ENCODE peak calls at places on chromosomes 1 and 21, in nine cellular contexts. O is right cardiac atrium, K is ovary, U is sigmoid colon, N is testis, W is Panc1, J is aorta, X is HCT116, C is cardiac muscle cell. P is an unnamed sample. For H3K4me1, the result is how much of the 10 kb centered on the place peaks cover.

GRCh38 chr1:232621050-232621449 is 8.9 kb downstream of the SIPA1L2 start:
- DNase-seq in U (no peak), X (no peak), J (no peak), O (no peak), K (no peak), N (no peak), W (no peak), C (no peak), P (no peak)

GRCh38 chr1:74937176-74937575 is 197.0 kb upstream of the LHX8 start:
- DNase-seq in U (no peak), X (no peak), J (no peak), W (no peak), C (peak), O (no peak), N (no peak), K (no peak), P (no peak)

GRCh38 chr1:29259802-29260441 is 23.6 kb downstream of the PTPRU start:
- DNase-seq in O (peak), X (no peak), K (peak), N (peak), J (peak), C (peak), U (peak), W (no peak), P (peak)

GRCh38 chr1:223177681-223178080 is 34.6 kb upstream of the TLR5 start:
- DNase-seq in U (no peak), K (no peak), C (peak), N (peak), X (no peak), J (no peak), O (no peak), W (no peak), P (no peak)

GRCh38 chr1:3248416-3249141 is 179.6 kb downstream of the PRDM16 start:
- DNase-seq in J (no peak), O (no peak), X (no peak), C (no peak), U (no peak), N (no peak), K (no peak), W (no peak), P (no peak)

GRCh38 chr1:241310451-241310850 is 46.6 kb downstream of the RGS7 start:
- DNase-seq in N (no peak), U (no peak), O (no peak), C (no peak), X (no peak), W (no peak), J (no peak), K (no peak), P (no peak)

GRCh38 chr1:34474566-34474965 is 280.3 kb upstream of the GJB5 start:
- DNase-seq in O (no peak), W (no peak), X (no peak), J (no peak), U (no peak), N (no peak), C (no peak), K (no peak), P (no peak)

GRCh38 chr1:98098473-98098872 is 177.6 kb upstream of the DPYD start:
- DNase-seq in O (no peak), K (no peak), U (no peak), J (no peak), C (no peak), X (no peak), W (no peak), N (no peak), P (no peak)

GRCh38 chr1:115041654-115042053 is 12.0 kb downstream of the TSHB start:
- DNase-seq in N (no peak), O (no peak), W (no peak), K (no peak), C (peak), U (no peak), X (peak), J (no peak), P (peak)

GRCh38 chr21:39633770-39634181 is 21.0 kb downstream of the B3GALT5 start:
- DNase-seq in J (no peak), C (no peak), K (no peak), W (no peak), X (peak), U (no peak), N (no peak), O (no peak), P (no peak)

GRCh38 chr1:12426030-12426429 is 192.0 kb downstream of the DHRS3 start:
- DNase-seq in W (no peak), U (no peak), O (no peak), N (no peak), K (no peak), C (no peak), X (no peak), J (no peak), P (no peak)

GRCh38 chr1:216599851-216600250 is 123.4 kb downstream of the ESRRG start:
- DNase-seq in O (no peak), J (no peak), C (no peak), N (no peak), K (no peak), U (no peak), X (no peak), W (no peak), P (no peak)

GRCh38 chr1:162530318-162530984 is 31.1 kb upstream of the UAP1 start:
- DNase-seq in J (no peak), N (no peak), W (no peak), O (no peak), X (no peak), U (no peak), C (no peak), K (no peak), P (peak)

GRCh38 chr21:32524010-32524719 is 61.2 kb downstream of the TCP10L start:
- DNase-seq in N (no peak), J (peak), U (peak), K (no peak), W (no peak), X (no peak), O (peak), C (no peak), P (peak)

GRCh38 chr1:44534771-44535170 is 129.7 kb downstream of the RNF220 start:
- DNase-seq in U (no peak), O (no peak), J (no peak), X (no peak), K (no peak), W (no peak), C (no peak), N (no peak), P (no peak)

GRCh38 chr1:92538413-92539061 is 51.8 kb upstream of the GFI1 start:
- DNase-seq in X (no peak), C (no peak), N (no peak), O (no peak), K (no peak), U (no peak), J (no peak), W (no peak), P (no peak)

GRCh38 chr1:115252585-115252984 is 85.5 kb downstream of the NGF start:
- DNase-seq in C (no peak), K (no peak), U (no peak), X (no peak), W (no peak), N (no peak), J (no peak), O (no peak), P (no peak)

GRCh38 chr1:35443768-35444518 is 113.3 kb downstream of the KIAA0319L start:
- DNase-seq in O (no peak), W (no peak), X (no peak), U (no peak), N (no peak), C (no peak), J (no peak), K (no peak), P (peak)

GRCh38 chr1:113784104-113784779 is 25.0 kb upstream of the PHTF1 start:
- DNase-seq in W (no peak), X (no peak), N (no peak), O (no peak), U (no peak), K (no peak), J (no peak), C (no peak), P (no peak)

GRCh38 chr21:46414965-46415275 is 43.8 kb upstream of the DIP2A start:
- DNase-seq in N (no peak), U (peak), X (no peak), C (no peak), J (peak), W (no peak), K (no peak), O (no peak), P (no peak)

GRCh38 chr1:211583011-211583995 is 4.3 kb upstream of the SLC30A1 start:
- DNase-seq in O (no peak), C (no peak), X (no peak), J (no peak), U (no peak), W (no peak), N (no peak), K (no peak), P (no peak)

GRCh38 chr1:223840254-223840653 is 5.5 kb downstream of the TP53BP2 start:
- DNase-seq in U (no peak), X (no peak), J (no peak), N (no peak), C (no peak), W (no peak), K (no peak), O (no peak), P (no peak)

GRCh38 chr21:17118638-17119384 is 394.0 kb upstream of the CXADR start:
- DNase-seq in W (no peak), C (no peak), X (no peak), U (no peak), O (peak), N (peak), K (peak), J (no peak), P (no peak)

GRCh38 chr1:152479792-152480595 is 30.6 kb upstream of the LCE5A start:
- DNase-seq in K (no peak), J (no peak), U (no peak), O (peak), C (no peak), W (no peak), N (peak), X (peak), P (peak)

GRCh38 chr1:40372658-40373322 is 737 bp upstream of the SMAP2 start:
- DNase-seq in X (no peak), C (no peak), W (no peak), N (no peak), U (no peak), J (no peak), K (no peak), O (no peak), P (no peak)

GRCh38 chr1:22526098-22526497 is 37.2 kb upstream of the EPHA8 start:
- DNase-seq in K (no peak), O (no peak), C (no peak), U (no peak), J (no peak), W (no peak), X (no peak), N (no peak), P (no peak)

GRCh38 chr1:178665579-178665978 is 59.5 kb upstream of the RALGPS2 start:
- DNase-seq in J (no peak), W (no peak), U (no peak), O (no peak), N (no peak), C (no peak), K (no peak), X (no peak), P (no peak)

GRCh38 chr1:145975216-145975615 is 10.7 kb downstream of the POLR3GL start:
- DNase-seq in X (no peak), C (no peak), K (no peak), W (no peak), O (no peak), N (no peak), J (no peak), U (no peak), P (peak)

GRCh38 chr1:216464489-216464888 is 41.2 kb upstream of the USH2A start:
- DNase-seq in J (no peak), C (no peak), O (no peak), N (no peak), W (no peak), U (no peak), K (no peak), X (no peak), P (no peak)

GRCh38 chr1:145926706-145927072 is 595 bp downstream of the RBM8A start:
- DNase-seq in U (no peak), O (no peak), J (no peak), X (no peak), K (no peak), C (no peak), W (no peak), N (no peak), P (no peak)

GRCh38 chr21:41442496-41443186 is 16.6 kb downstream of the MX1 start:
- DNase-seq in J (no peak), C (no peak), X (no peak), W (no peak), K (no peak), N (no peak), U (no peak), O (no peak), P (no peak)

GRCh38 chr1:113615425-113615824 is 143.9 kb downstream of the PHTF1 start:
- DNase-seq in N (no peak), U (no peak), W (no peak), X (no peak), C (no peak), O (no peak), J (no peak), K (no peak), P (no peak)

GRCh38 chr1:89552481-89553194 is 28.0 kb downstream of the LRRC8B start:
- DNase-seq in X (no peak), K (no peak), J (no peak), W (no peak), O (no peak), N (no peak), C (no peak), U (no peak), P (no peak)

GRCh38 chr1:94240822-94241221 is 3.4 kb upstream of the ARHGAP29 start:
- DNase-seq in W (no peak), K (no peak), O (no peak), N (no peak), X (no peak), C (peak), U (no peak), J (no peak), P (no peak)

GRCh38 chr1:192476802-192477298 is 98.7 kb upstream of the RGS1 start:
- DNase-seq in J (no peak), O (peak), W (no peak), X (no peak), C (no peak), N (peak), K (no peak), U (peak), P (no peak)

GRCh38 chr21:38804617-38805281 is 980 bp upstream of the ETS2 start:
- DNase-seq in W (no peak), K (peak), X (peak), U (peak), O (peak), C (peak), N (peak), J (peak), P (peak)

GRCh38 chr1:207851696-207852095 is 59.2 kb downstream of the CD34 start:
- DNase-seq in K (no peak), X (no peak), N (no peak), C (no peak), O (no peak), J (no peak), W (no peak), U (no peak), P (no peak)
- H3K27ac ChIP-seq in K (no peak), X (no peak), N (no peak), C (no peak), O (no peak), J (peak), W (no peak), U (no peak), P (no peak)

DNA sequence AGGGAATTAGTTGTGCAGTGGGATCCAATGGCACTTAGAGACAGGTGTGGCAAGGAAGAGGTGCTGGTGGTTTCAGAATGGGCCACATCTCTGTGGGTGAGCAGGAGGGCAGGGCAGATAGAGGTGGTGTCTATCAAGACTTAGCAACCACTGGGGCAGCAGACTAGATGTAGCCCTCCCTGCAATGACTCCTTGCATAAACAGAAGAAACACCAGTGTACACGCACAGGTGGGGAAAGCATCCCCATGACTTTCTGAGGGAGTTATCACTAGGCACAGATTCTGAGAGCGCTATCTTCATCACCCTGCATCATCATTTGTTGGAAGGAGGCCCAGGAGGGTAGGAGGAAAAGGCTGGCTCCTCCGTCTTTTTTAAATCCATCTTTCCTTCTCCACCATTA is 58.4 kb downstream of the PLXNA2 start:
- DNase-seq in U (no peak), X (no peak), K (no peak), O (no peak), W (no peak), N (no peak), C (no peak), J (no peak), P (no peak)
- H3K4me1 ChIP-seq in U (under half), X (under half), K (under half), O (under half), W (under half), N (under half), C (under half), J (under half), P (under half)

DNA sequence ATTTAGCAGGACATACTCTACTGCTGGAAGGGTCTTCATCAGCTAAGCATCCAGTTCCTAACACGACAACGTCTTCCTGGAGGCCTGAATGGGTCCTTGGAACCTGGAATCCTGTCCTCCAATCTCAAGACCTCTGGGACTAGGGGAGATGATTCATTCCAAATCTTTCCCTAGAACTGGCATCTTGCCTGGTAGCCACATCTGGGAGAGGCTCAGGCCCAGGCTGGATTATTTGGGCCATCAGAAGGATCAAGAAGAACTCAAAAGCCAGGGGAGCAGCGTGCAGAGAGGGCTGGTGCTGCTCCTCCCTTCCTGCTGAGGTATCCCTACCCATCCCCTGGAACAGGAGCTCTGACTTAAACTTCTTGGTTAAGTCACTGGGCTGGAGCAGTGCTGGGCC is 2.8 kb upstream of the PHLDA3 start:
- DNase-seq in O (no peak), C (no peak), X (no peak), W (no peak), J (no peak), U (no peak), N (peak), K (no peak), P (no peak)
- H3K27ac ChIP-seq in O (no peak), C (no peak), X (no peak), W (no peak), J (peak), U (no peak), N (no peak), K (no peak), P (no peak)

GRCh38 chr1:51253691-51254090 is 17.6 kb downstream of the RNF11 start:
- DNase-seq in J (no peak), O (no peak), N (no peak), W (no peak), C (no peak), K (no peak), X (no peak), U (no peak), P (no peak)
- H3K4me1 ChIP-seq in J (under half), O (under half), N (under half), W (under half), C (under half), K (under half), X (under half), U (under half), P (under half)

DNA sequence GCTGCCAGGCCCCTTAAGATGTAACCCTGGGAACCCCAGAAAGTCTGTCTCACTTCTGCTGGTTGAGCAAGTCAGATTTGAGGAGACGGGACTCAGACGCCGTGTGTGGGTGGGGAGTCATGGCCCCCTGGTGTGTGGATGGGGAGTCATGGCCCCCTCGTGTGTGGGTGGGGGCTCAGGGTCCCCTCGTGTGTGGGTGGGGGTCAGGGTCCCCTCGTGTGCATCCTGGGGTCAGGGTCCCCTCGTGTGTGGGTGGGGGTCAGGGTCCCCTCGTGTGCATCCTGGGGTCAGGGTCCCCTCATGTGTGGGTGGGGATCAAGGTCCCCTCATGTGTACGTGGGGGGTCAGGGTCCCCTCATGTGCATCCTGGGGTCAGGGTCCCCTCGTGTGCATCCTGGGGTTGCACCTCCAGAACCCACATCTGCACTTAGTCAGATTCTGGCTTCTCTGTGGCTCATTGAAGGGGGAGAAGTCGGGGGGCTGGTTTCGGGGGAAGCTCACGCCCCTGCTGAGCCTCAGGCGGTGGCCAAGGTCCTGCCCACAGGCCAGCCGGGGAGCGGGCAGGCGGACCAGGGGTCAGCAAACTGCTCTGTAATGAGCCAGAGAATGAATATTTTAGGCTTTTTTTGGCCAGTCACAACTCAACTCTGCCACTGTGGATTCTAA is 33.4 kb upstream of the POFUT2 start:
- DNase-seq in J (peak), N (no peak), C (no peak), O (peak), U (no peak), K (peak), X (no peak), W (no peak), P (no peak)
- H3K27ac ChIP-seq in J (peak), N (no peak), C (no peak), O (no peak), U (peak), K (peak), X (no peak), W (peak), P (no peak)